ENCODE peak calls at places on chromosomes 4 and X, in four cellular contexts. L is NCI-H1092 treated with DMSO at 0.1 percent for 48 hours; C is iPS-NIHi11; O is stimulated activated naive B cell treated with anti-CD40 and anti-IgM and Interleukin-4, amounts not matched to agents 10 μg/mL and 1 μg/mL and 100 μg/mL, for 72 hours. E is an unnamed sample.

GRCh38 chr4:153294631-153295030 is 49.9 kb upstream of the MND1 start:
- DNase-seq in L (no peak), C (no peak), O (no peak), E (no peak)

GRCh38 chr4:147768113-147768512 is 36.2 kb downstream of the ARHGAP10 start:
- DNase-seq in L (no peak), C (no peak), O (no peak), E (no peak)

GRCh38 chrX:72274526-72274925 is 2.5 kb downstream of the RPS4X start:
- DNase-seq in L (no peak), C (no peak), O (no peak), E (no peak)

GRCh38 chrX:39855748-39856129 is 242.0 kb downstream of the BCOR start:
- DNase-seq in C (peak; percentile 48), O (peak; percentile 66), L (no peak), E (peak; percentile 64)

GRCh38 chr4:11228575-11228974 is 200.1 kb downstream of the HS3ST1 start:
- DNase-seq in L (peak; percentile 57), O (no peak), C (no peak), E (no peak)

GRCh38 chrX:152822383-152823086 is 8.0 kb downstream of the CETN2 start:
- DNase-seq in C (no peak), O (no peak), L (no peak), E (no peak)

GRCh38 chr4:183078634-183079033 is 20.4 kb upstream of the WWC2 start:
- DNase-seq in L (no peak), C (peak; percentile 26), O (no peak), E (no peak)

GRCh38 chrX:57353472-57354132 is 67.1 kb downstream of the FAAH2 start:
- DNase-seq in C (no peak), L (no peak), O (no peak), E (no peak)

GRCh38 chr4:90171491-90171890 is 44.3 kb downstream of the CCSER1 start:
- DNase-seq in L (no peak), C (no peak), O (no peak), E (peak; percentile 22)

GRCh38 chrX:119757979-119758681 is at the start of gene SOWAHD:
- DNase-seq in C (peak; percentile 58), L (no peak), O (peak; percentile 34), E (peak; percentile 2)

GRCh38 chrX:22889824-22890223 is 109.9 kb upstream of the DDX53 start:
- DNase-seq in L (no peak), O (no peak), C (no peak), E (no peak)

GRCh38 chr4:160159457-160159856 is 1056.6 kb downstream of the RAPGEF2 start:
- DNase-seq in O (no peak), C (no peak), L (no peak), E (no peak)

GRCh38 chr4:143417679-143418403 is 81.2 kb downstream of the GAB1 start:
- DNase-seq in C (no peak), O (peak; percentile 83), L (no peak), E (no peak)

GRCh38 chr4:82381661-82382284 is 8.0 kb upstream of the HNRNPD start:
- DNase-seq in L (no peak), O (no peak), C (no peak), E (no peak)

GRCh38 chrX:30713061-30713525 is 59.9 kb downstream of the GK start:
- DNase-seq in L (peak; percentile 39), O (peak; percentile 14), C (peak; percentile 43), E (peak; percentile 51)

GRCh38 chr4:147049940-147050852 is 104.5 kb upstream of the TTC29 start:
- DNase-seq in L (no peak), C (no peak), O (no peak), E (no peak)

GRCh38 chr4:38819569-38819968 is 15.0 kb upstream of the TLR1 start:
- DNase-seq in L (no peak), O (no peak), C (no peak), E (no peak)

GRCh38 chr4:139773560-139774318 is 108.1 kb downstream of the MGST2 start:
- DNase-seq in C (no peak), L (peak; percentile 67), O (no peak), E (no peak)

GRCh38 chrX:120672841-120673530 is 43.1 kb upstream of the C1GALT1C1 start:
- DNase-seq in L (no peak), C (no peak), O (no peak), E (no peak)

GRCh38 chr4:48909697-48910096 is 3.1 kb upstream of the OCIAD2 start:
- DNase-seq in O (no peak), C (peak; percentile 23), L (no peak), E (no peak)

GRCh38 chr4:37988670-37989069 is 28.5 kb downstream of the PTTG2 start:
- DNase-seq in C (no peak), O (no peak), L (no peak), E (no peak)

GRCh38 chrX:97199501-97199900 is 315.8 kb downstream of the RPA4 start:
- DNase-seq in C (no peak), O (no peak), L (no peak), E (no peak)

GRCh38 chrX:11792461-11793421 is 34.7 kb downstream of the MSL3 start:
- DNase-seq in C (no peak), O (peak; percentile 80), L (peak; percentile 27), E (no peak)

GRCh38 chr4:53121304-53121865 is 244.5 kb downstream of the SCFD2 start:
- DNase-seq in O (no peak), C (no peak), L (no peak), E (no peak)

GRCh38 chrX:30649859-30650258 is 3.4 kb upstream of the GK start:
- DNase-seq in C (no peak), O (no peak), L (no peak), E (no peak)

E was measured in NCI-H524.